ENCODE peak calls at places on chromosomes 12 and 14, in five cellular contexts. C is uterus, Z is A549, O is small intestine, P is left ventricle myocardium inferior. U is an unnamed sample. For H3K9me3, the result is how much of the 10 kb centered on the place peaks cover.

GRCh38 chr12:127657036-127657435 is 609.9 kb upstream of the TMEM132C start:
- DNase-seq in O (no peak), Z (no peak), P (no peak), C (no peak), U (no peak)

GRCh38 chr12:112705037-112705632 is 86.4 kb upstream of the RPH3A start:
- DNase-seq in Z (peak), C (no peak), P (no peak), O (no peak), U (no peak)

GRCh38 chr14:33765251-33765650 is 185.6 kb downstream of the EGLN3 start:
- DNase-seq in O (no peak), C (peak), P (peak), Z (no peak), U (no peak)

GRCh38 chr12:89856431-89856830 is 147.8 kb upstream of the ATP2B1 start:
- DNase-seq in C (no peak), P (no peak), Z (no peak), O (no peak), U (no peak)

GRCh38 chr14:60111732-60112131 is 20.0 kb downstream of the PCNX4 start:
- DNase-seq in P (no peak), Z (no peak), C (no peak), O (no peak), U (no peak)

GRCh38 chr14:77257700-77258099 is 13.3 kb downstream of the NGB start:
- DNase-seq in O (no peak), P (no peak), C (no peak), Z (no peak), U (peak)

GRCh38 chr12:118033331-118033730 is 16.8 kb downstream of the RFC5 start:
- DNase-seq in O (no peak), Z (no peak), P (no peak), C (no peak), U (no peak)

GRCh38 chr14:105215602-105216001 is 32.7 kb upstream of the BTBD6 start:
- DNase-seq in C (no peak), Z (no peak), O (no peak), P (no peak), U (no peak)

GRCh38 chr14:54106802-54107377 is 150.3 kb upstream of the BMP4 start:
- DNase-seq in C (no peak), O (no peak), P (no peak), Z (no peak), U (no peak)

GRCh38 chr14:104357689-104358527 is 219.5 kb downstream of the KIF26A start:
- DNase-seq in Z (no peak), P (no peak), C (no peak), O (no peak), U (no peak)

GRCh38 chr12:118773956-118774723 is 207.2 kb upstream of the SRRM4 start:
- DNase-seq in P (no peak), O (no peak), Z (no peak), C (no peak), U (no peak)

GRCh38 chr14:62602712-62603111 is 442.5 kb downstream of the KCNH5 start:
- DNase-seq in O (no peak), C (no peak), P (no peak), Z (no peak), U (no peak)

GRCh38 chr12:65712264-65713004 is 111.8 kb upstream of the HMGA2 start:
- DNase-seq in O (no peak), C (no peak), P (no peak), Z (no peak), U (no peak)

GRCh38 chr12:76259660-76260389 is 88.4 kb downstream of the BBS10 start:
- DNase-seq in P (no peak), O (no peak), Z (no peak), C (no peak), U (no peak)

GRCh38 chr12:26878661-26879119 is 45.7 kb upstream of the ITPR2 start:
- DNase-seq in Z (no peak), P (peak), O (peak), C (peak), U (peak)

GRCh38 chr14:61569783-61570182 is 125.5 kb upstream of the HIF1A start:
- DNase-seq in Z (no peak), C (no peak), O (no peak), P (peak), U (no peak)

GRCh38 chr14:99378782-99379214 is 101.9 kb downstream of the SETD3 start:
- DNase-seq in P (no peak), C (no peak), Z (peak), O (peak), U (no peak)

GRCh38 chr14:59407246-59407615 is 57.9 kb downstream of the GPR135 start:
- DNase-seq in Z (no peak), P (no peak), O (no peak), C (peak), U (no peak)

GRCh38 chr14:30125322-30125944 is 197.8 kb upstream of the PRKD1 start:
- DNase-seq in C (no peak), P (no peak), O (no peak), Z (no peak), U (no peak)

GRCh38 chr12:47730341-47730744 is 5.1 kb upstream of the ENDOU start:
- DNase-seq in C (no peak), P (no peak), Z (no peak), O (no peak), U (no peak)

GRCh38 chr12:121465921-121466799 is 66.2 kb downstream of the RNF34 start:
- DNase-seq in P (no peak), Z (peak), C (no peak), O (peak), U (no peak)

GRCh38 chr12:128961957-128962356 is 108.7 kb downstream of the GLT1D1 start:
- DNase-seq in P (no peak), O (no peak), C (no peak), Z (no peak), U (no peak)

GRCh38 chr12:4272976-4273650 is 449 bp upstream of the CCND2 start:
- DNase-seq in C (no peak), P (no peak), Z (no peak), O (peak), U (no peak)

GRCh38 chr12:104485651-104486341 is 29.0 kb downstream of the CHST11 start:
- DNase-seq in C (no peak), P (no peak), Z (no peak), O (peak), U (no peak)

GRCh38 chr12:118055865-118056773 is 4.9 kb downstream of the WSB2 start:
- DNase-seq in O (peak), Z (peak), P (no peak), C (no peak), U (no peak)

GRCh38 chr14:59116984-59117415 is 71.5 kb upstream of the DAAM1 start:
- DNase-seq in P (no peak), O (peak), Z (no peak), C (no peak), U (no peak)

GRCh38 chr12:92105676-92106075 is 40.0 kb downstream of the BTG1 start:
- DNase-seq in O (no peak), P (no peak), C (no peak), Z (no peak), U (no peak)

GRCh38 chr12:92108651-92109050 is 37.0 kb downstream of the BTG1 start:
- DNase-seq in Z (peak), C (peak), P (no peak), O (no peak), U (peak)

GRCh38 chr12:92107094-92107493 is 38.6 kb downstream of the BTG1 start:
- DNase-seq in C (no peak), P (no peak), Z (no peak), O (no peak), U (no peak)

GRCh38 chr12:92109613-92110012 is 36.0 kb downstream of the BTG1 start:
- DNase-seq in P (no peak), O (no peak), Z (no peak), C (no peak), U (no peak)

GRCh38 chr12:92107621-92108131 is 38.0 kb downstream of the BTG1 start:
- DNase-seq in C (no peak), O (no peak), P (no peak), Z (no peak), U (no peak)
- H3K27ac ChIP-seq in C (peak), O (no peak), P (no peak), Z (peak), U (no peak)

GRCh38 chr12:34300376-34301250 is 278.3 kb downstream of the ALG10 start:
- DNase-seq in P (no peak), O (no peak), Z (no peak), C (no peak), U (peak)
- H3K9me3 ChIP-seq in P (under half), O (under half), Z (under half), C (under half), U (under half)

DNA sequence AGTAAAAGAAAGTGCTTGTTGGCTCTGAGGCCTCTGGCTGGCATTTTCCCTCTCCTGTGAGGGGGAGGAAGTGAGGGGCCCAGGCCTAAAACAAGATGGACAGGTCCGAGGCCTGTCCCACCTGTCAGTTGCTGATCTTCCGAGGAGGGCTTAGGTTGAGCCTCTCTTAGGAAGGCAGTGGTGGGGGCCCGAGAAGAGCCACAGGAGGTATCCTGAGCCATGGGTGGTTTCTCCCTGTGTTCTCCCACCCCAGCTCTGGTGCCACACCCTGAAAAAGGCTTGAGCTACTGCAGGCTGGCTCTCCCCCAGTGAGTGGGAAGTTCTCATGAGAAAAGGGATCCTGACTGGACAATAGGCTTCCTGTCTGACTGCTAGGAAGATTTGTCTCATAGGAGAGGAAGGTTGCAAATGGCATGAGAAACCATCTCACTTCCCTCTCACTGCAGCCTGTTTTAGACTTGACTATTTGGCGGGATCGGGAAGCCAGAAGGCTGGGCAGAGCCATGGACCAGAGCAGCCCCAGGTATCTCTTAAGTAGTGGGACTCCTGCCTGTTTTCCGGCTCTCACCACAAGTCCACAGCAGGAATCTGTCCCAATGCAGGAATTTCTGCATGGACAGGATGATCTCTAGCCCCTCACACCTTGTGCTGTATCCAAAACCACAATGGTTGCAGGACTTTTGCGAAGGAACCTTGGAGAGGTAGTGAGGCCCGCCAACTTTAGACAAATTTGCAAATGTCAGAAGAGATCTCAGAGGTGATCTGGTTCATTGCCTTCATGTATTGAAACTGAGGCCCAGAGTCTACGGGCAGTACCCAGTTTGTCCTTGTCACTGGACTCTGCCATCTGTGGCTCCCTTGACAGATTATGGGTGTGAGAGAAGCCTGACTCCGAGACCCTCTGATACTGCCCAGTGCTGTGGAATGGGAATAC is 71.9 kb upstream of the SRSF5 start:
- DNase-seq in C (no peak), P (no peak), O (peak), Z (no peak), U (peak)
- H3K27ac ChIP-seq in C (peak), P (peak), O (peak), Z (no peak), U (peak)

DNA sequence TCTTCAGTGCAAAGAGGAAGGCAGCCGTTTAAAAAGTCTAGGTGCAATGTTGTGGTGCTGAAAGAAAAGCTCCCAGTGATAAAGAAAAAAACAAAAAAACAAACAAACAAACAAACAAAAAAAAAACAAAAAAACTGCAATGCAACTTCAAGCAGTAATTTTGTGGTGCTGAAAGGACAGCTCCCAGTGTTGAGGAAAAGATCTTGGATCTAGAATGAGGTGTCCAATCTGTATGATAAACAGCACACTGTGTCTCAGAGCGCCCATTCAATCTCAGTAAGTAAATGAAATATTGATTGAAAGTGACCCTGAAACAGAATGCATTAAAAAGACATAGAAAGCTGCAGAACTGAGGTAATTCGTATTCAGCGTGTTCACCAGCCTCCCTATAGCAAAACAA is 153.1 kb downstream of the NOVA1 start:
- DNase-seq in O (no peak), C (no peak), P (no peak), Z (no peak), U (no peak)
- H3K9me3 ChIP-seq in O (under half), C (under half), P (under half), Z (under half), U (under half)

DNA sequence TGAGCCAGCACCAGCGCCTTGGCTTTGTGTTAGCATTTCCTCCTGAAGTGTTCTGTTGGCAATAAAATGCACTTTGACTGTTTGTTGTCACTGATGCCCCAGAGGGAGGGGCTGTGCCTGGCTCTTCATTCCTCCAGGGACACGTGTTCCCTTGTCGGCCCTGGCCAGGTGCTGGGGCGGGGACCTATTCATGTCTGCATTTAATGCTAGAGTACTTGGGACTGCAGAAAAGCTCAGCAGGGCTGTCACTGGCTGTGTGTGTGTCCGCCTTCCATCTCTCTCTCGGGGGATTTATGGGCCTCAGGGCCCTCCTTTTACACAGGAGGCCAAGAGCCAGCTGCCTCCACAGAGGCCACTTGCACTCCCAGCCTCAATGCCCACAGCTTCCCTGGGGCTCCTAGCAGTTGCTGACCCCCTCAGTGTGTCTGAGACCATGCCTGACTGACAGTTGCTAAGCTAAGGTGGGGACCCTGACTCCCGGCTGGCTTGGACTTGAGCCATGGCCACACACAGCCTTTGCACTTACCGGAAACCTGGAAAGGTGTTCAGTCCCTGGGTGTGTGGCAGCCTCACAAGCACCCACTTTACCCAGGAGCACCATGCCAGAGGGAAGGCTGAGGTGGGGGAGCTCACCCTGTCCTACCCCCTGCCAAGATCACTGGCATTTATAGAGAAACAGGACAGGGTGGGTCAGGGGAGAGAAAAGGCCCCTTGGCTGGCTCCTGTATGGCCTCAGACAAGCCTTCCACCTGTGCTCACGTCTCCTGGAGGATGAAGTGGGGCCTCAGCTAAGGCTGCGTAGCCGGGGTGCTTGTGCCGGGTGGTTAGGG is 27.8 kb downstream of the HIP1R start:
- DNase-seq in P (no peak), Z (no peak), O (peak), C (no peak), U (peak)
- H3K27ac ChIP-seq in P (peak), Z (no peak), O (peak), C (peak), U (peak)

GRCh38 chr14:106390401-106390800 is 864.0 kb downstream of the TMEM121 start:
- DNase-seq in C (no peak), O (no peak), P (no peak), Z (no peak), U (no peak)
- H3K9me3 ChIP-seq in C (under half), O (under half), P (under half), Z (under half), U (under half)

DNA sequence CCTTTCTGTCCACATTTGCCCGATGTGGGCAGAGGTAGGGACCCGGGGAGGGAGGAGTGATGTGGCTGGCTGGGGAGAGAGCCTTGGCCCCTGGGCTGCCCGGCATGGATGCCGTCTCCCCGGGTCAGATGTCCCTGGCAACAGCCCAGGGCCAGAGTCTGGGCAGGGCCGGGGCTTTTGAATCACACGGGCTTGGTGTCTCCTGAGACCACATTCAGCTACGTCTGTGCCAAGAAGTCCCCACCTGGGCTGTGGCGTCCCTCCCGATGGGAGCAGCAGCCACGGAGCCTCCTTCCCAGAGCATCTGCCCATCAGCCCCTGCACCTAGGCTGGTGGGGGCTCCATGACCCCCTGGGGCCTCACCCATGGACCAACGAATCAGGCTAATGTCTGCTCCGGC is 109.3 kb downstream of the RFLNA start:
- DNase-seq in Z (no peak), O (no peak), P (no peak), C (no peak), U (no peak)
- H3K27ac ChIP-seq in Z (no peak), O (no peak), P (peak), C (peak), U (no peak)

DNA sequence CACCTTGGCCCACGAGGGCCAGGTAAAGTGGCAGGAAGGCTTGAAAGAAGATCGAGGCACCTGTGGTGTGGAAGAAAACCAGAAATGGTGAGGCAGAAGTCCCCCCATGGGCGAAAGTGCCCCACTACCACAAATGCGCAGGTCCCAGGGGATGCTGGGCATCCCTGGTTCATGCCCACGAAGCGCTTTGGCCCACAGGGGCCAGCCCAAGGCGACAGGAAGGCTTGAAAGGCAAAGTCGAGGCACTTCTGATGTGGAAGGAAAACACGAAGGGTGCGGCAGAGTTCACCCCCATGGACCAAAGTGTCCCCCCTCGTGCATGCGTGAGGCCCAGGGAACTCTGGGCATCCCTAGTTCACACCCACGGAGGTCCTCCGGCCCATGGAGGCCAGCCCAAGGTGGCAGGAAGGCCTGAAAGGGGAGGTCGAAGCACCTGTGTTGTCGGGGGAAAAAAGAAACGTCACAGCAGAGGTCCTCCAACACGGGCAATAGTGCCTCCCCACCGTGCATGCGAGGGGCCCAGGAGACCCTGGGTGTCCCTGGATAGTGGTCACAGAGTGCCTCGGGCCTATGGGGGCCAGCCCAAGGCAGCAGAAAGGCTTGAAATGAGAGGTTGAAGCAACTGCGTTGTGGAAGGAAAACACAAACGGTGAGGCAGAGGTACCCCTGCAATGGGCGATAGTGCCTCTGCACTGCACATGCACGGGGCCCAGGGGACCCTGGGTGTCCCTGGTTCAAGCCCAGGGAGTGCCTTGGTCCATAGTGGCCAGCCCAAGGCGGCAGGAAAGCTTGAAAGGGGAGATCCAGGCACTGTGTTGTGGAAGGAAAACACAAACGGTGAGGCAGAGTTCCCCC is 373.9 kb downstream of the ALG10 start:
- DNase-seq in P (peak), C (peak), Z (no peak), O (no peak), U (peak)
- H3K9me3 ChIP-seq in P (half or more), C (under half), Z (under half), O (under half), U (under half)

U was measured in kidney.